ENCODE peak calls at places on chromosomes 6 and 20, in seven cellular contexts. One of them, this sample, is unnamed.

GRCh38 chr20:62936996-62937352 is 973 bp upstream of the GID8 start:
- DNase-seq in ovary: no peak
- DNase-seq in NCI-H748 treated with DMSO at 0.1 percent for 48 hours: no peak
- DNase-seq in HTR-8/SVneo: peak; percentile 57
- DNase-seq in activated T-helper 2 cell treated with anti-CD3 and anti-CD28 coated beads, Interferon-gamma antibody, Interleukin-2, Interleukin-4, amounts not matched to agents 10 μg/mL and 5 μg/mL and 100 μg/mL, durations not matched to agents 14 hours and 24 hours and 36 hours: no peak
- DNase-seq in SW480: peak; percentile 58
- DNase-seq in NCI-H460: no peak
- DNase-seq in this sample: no peak

GRCh38 chr6:97774973-97775372 is 492.0 kb upstream of the MMS22L start:
- DNase-seq in ovary: no peak
- DNase-seq in NCI-H748 treated with DMSO at 0.1 percent for 48 hours: no peak
- DNase-seq in HTR-8/SVneo: no peak
- DNase-seq in activated T-helper 2 cell treated with anti-CD3 and anti-CD28 coated beads, Interferon-gamma antibody, Interleukin-2, Interleukin-4, amounts not matched to agents 10 μg/mL and 5 μg/mL and 100 μg/mL, durations not matched to agents 14 hours and 24 hours and 36 hours: no peak
- DNase-seq in SW480: no peak
- DNase-seq in NCI-H460: no peak
- DNase-seq in this sample: no peak

GRCh38 chr6:6758915-6759654 is 170.6 kb downstream of the LY86 start:
- DNase-seq in ovary: peak; percentile 71
- DNase-seq in NCI-H748 treated with DMSO at 0.1 percent for 48 hours: peak; percentile 98
- DNase-seq in HTR-8/SVneo: peak; percentile 31
- DNase-seq in activated T-helper 2 cell treated with anti-CD3 and anti-CD28 coated beads, Interferon-gamma antibody, Interleukin-2, Interleukin-4, amounts not matched to agents 10 μg/mL and 5 μg/mL and 100 μg/mL, durations not matched to agents 14 hours and 24 hours and 36 hours: no peak
- DNase-seq in SW480: peak; percentile 31
- DNase-seq in NCI-H460: peak; percentile 40
- DNase-seq in this sample: peak; percentile 44

GRCh38 chr20:41135187-41135887 is 2.0 kb upstream of the PLCG1 start:
- DNase-seq in ovary: no peak
- DNase-seq in NCI-H748 treated with DMSO at 0.1 percent for 48 hours: peak; percentile 46
- DNase-seq in HTR-8/SVneo: peak; percentile 88
- DNase-seq in activated T-helper 2 cell treated with anti-CD3 and anti-CD28 coated beads, Interferon-gamma antibody, Interleukin-2, Interleukin-4, amounts not matched to agents 10 μg/mL and 5 μg/mL and 100 μg/mL, durations not matched to agents 14 hours and 24 hours and 36 hours: peak; percentile 55
- DNase-seq in SW480: peak; percentile 72
- DNase-seq in NCI-H460: peak; percentile 28
- DNase-seq in this sample: peak; percentile 80

GRCh38 chr20:46243707-46244628 is 64.3 kb downstream of the CDH22 start:
- DNase-seq in ovary: no peak
- DNase-seq in NCI-H748 treated with DMSO at 0.1 percent for 48 hours: no peak
- DNase-seq in HTR-8/SVneo: no peak
- DNase-seq in activated T-helper 2 cell treated with anti-CD3 and anti-CD28 coated beads, Interferon-gamma antibody, Interleukin-2, Interleukin-4, amounts not matched to agents 10 μg/mL and 5 μg/mL and 100 μg/mL, durations not matched to agents 14 hours and 24 hours and 36 hours: no peak
- DNase-seq in SW480: no peak
- DNase-seq in NCI-H460: no peak
- DNase-seq in this sample: no peak

GRCh38 chr6:105077592-105078463 is 102.0 kb downstream of the POPDC3 start:
- DNase-seq in ovary: no peak
- DNase-seq in NCI-H748 treated with DMSO at 0.1 percent for 48 hours: peak; percentile 61
- DNase-seq in HTR-8/SVneo: peak; percentile 27
- DNase-seq in activated T-helper 2 cell treated with anti-CD3 and anti-CD28 coated beads, Interferon-gamma antibody, Interleukin-2, Interleukin-4, amounts not matched to agents 10 μg/mL and 5 μg/mL and 100 μg/mL, durations not matched to agents 14 hours and 24 hours and 36 hours: no peak
- DNase-seq in SW480: peak; percentile 27
- DNase-seq in NCI-H460: peak; percentile 52
- DNase-seq in this sample: no peak

GRCh38 chr6:119052292-119052889 is 26.1 kb downstream of the FAM184A start:
- DNase-seq in ovary: no peak
- DNase-seq in NCI-H748 treated with DMSO at 0.1 percent for 48 hours: no peak
- DNase-seq in HTR-8/SVneo: no peak
- DNase-seq in activated T-helper 2 cell treated with anti-CD3 and anti-CD28 coated beads, Interferon-gamma antibody, Interleukin-2, Interleukin-4, amounts not matched to agents 10 μg/mL and 5 μg/mL and 100 μg/mL, durations not matched to agents 14 hours and 24 hours and 36 hours: peak; percentile 20
- DNase-seq in SW480: peak; percentile 2
- DNase-seq in NCI-H460: no peak
- DNase-seq in this sample: no peak

GRCh38 chr6:53066059-53066406 is 829 bp downstream of the FBXO9 start:
- DNase-seq in ovary: peak; percentile 51
- DNase-seq in NCI-H748 treated with DMSO at 0.1 percent for 48 hours: no peak
- DNase-seq in HTR-8/SVneo: peak; percentile 32
- DNase-seq in activated T-helper 2 cell treated with anti-CD3 and anti-CD28 coated beads, Interferon-gamma antibody, Interleukin-2, Interleukin-4, amounts not matched to agents 10 μg/mL and 5 μg/mL and 100 μg/mL, durations not matched to agents 14 hours and 24 hours and 36 hours: peak; percentile 27
- DNase-seq in SW480: peak; percentile 27
- DNase-seq in NCI-H460: no peak
- DNase-seq in this sample: peak; percentile 13

GRCh38 chr6:94893327-94893726 is 684.0 kb upstream of the MANEA start:
- DNase-seq in ovary: no peak
- DNase-seq in NCI-H748 treated with DMSO at 0.1 percent for 48 hours: no peak
- DNase-seq in HTR-8/SVneo: no peak
- DNase-seq in activated T-helper 2 cell treated with anti-CD3 and anti-CD28 coated beads, Interferon-gamma antibody, Interleukin-2, Interleukin-4, amounts not matched to agents 10 μg/mL and 5 μg/mL and 100 μg/mL, durations not matched to agents 14 hours and 24 hours and 36 hours: no peak
- DNase-seq in SW480: no peak
- DNase-seq in NCI-H460: no peak
- DNase-seq in this sample: no peak

GRCh38 chr20:36064661-36065426 is 89.7 kb upstream of the EPB41L1 start:
- DNase-seq in ovary: peak; percentile 94
- DNase-seq in NCI-H748 treated with DMSO at 0.1 percent for 48 hours: peak; percentile 63
- DNase-seq in HTR-8/SVneo: peak; percentile 93
- DNase-seq in activated T-helper 2 cell treated with anti-CD3 and anti-CD28 coated beads, Interferon-gamma antibody, Interleukin-2, Interleukin-4, amounts not matched to agents 10 μg/mL and 5 μg/mL and 100 μg/mL, durations not matched to agents 14 hours and 24 hours and 36 hours: peak; percentile 85
- DNase-seq in SW480: peak; percentile 90
- DNase-seq in NCI-H460: peak; percentile 83
- DNase-seq in this sample: peak; percentile 100

GRCh38 chr6:138572200-138572875 is 73.0 kb upstream of the NHSL1 start:
- DNase-seq in ovary: peak; percentile 51
- DNase-seq in NCI-H748 treated with DMSO at 0.1 percent for 48 hours: peak; percentile 90
- DNase-seq in HTR-8/SVneo: peak; percentile 21
- DNase-seq in activated T-helper 2 cell treated with anti-CD3 and anti-CD28 coated beads, Interferon-gamma antibody, Interleukin-2, Interleukin-4, amounts not matched to agents 10 μg/mL and 5 μg/mL and 100 μg/mL, durations not matched to agents 14 hours and 24 hours and 36 hours: no peak
- DNase-seq in SW480: peak; percentile 48
- DNase-seq in NCI-H460: no peak
- DNase-seq in this sample: peak; percentile 61

GRCh38 chr20:38337561-38338140 is 8.6 kb upstream of the LBP start:
- DNase-seq in ovary: no peak
- DNase-seq in NCI-H748 treated with DMSO at 0.1 percent for 48 hours: no peak
- DNase-seq in HTR-8/SVneo: no peak
- DNase-seq in activated T-helper 2 cell treated with anti-CD3 and anti-CD28 coated beads, Interferon-gamma antibody, Interleukin-2, Interleukin-4, amounts not matched to agents 10 μg/mL and 5 μg/mL and 100 μg/mL, durations not matched to agents 14 hours and 24 hours and 36 hours: no peak
- DNase-seq in SW480: peak; percentile 54
- DNase-seq in NCI-H460: peak; percentile 11
- DNase-seq in this sample: peak; percentile 64

GRCh38 chr20:10618611-10619245 is 55.1 kb downstream of the JAG1 start:
- DNase-seq in ovary: no peak
- DNase-seq in NCI-H748 treated with DMSO at 0.1 percent for 48 hours: no peak
- DNase-seq in HTR-8/SVneo: no peak
- DNase-seq in activated T-helper 2 cell treated with anti-CD3 and anti-CD28 coated beads, Interferon-gamma antibody, Interleukin-2, Interleukin-4, amounts not matched to agents 10 μg/mL and 5 μg/mL and 100 μg/mL, durations not matched to agents 14 hours and 24 hours and 36 hours: no peak
- DNase-seq in SW480: no peak
- DNase-seq in NCI-H460: no peak
- DNase-seq in this sample: no peak

GRCh38 chr6:110563711-110564110 is 87.3 kb upstream of the SLC22A16 start:
- DNase-seq in ovary: no peak
- DNase-seq in NCI-H748 treated with DMSO at 0.1 percent for 48 hours: no peak
- DNase-seq in HTR-8/SVneo: no peak
- DNase-seq in activated T-helper 2 cell treated with anti-CD3 and anti-CD28 coated beads, Interferon-gamma antibody, Interleukin-2, Interleukin-4, amounts not matched to agents 10 μg/mL and 5 μg/mL and 100 μg/mL, durations not matched to agents 14 hours and 24 hours and 36 hours: no peak
- DNase-seq in SW480: no peak
- DNase-seq in NCI-H460: no peak
- DNase-seq in this sample: no peak

GRCh38 chr6:32177182-32177787 is 920 bp upstream of the RNF5 start:
- DNase-seq in ovary: peak; percentile 44
- DNase-seq in NCI-H748 treated with DMSO at 0.1 percent for 48 hours: peak; percentile 90
- DNase-seq in HTR-8/SVneo: no peak
- DNase-seq in activated T-helper 2 cell treated with anti-CD3 and anti-CD28 coated beads, Interferon-gamma antibody, Interleukin-2, Interleukin-4, amounts not matched to agents 10 μg/mL and 5 μg/mL and 100 μg/mL, durations not matched to agents 14 hours and 24 hours and 36 hours: no peak
- DNase-seq in SW480: no peak
- DNase-seq in NCI-H460: peak; percentile 22
- DNase-seq in this sample: peak; percentile 65

GRCh38 chr6:33599413-33599911 is 19.4 kb upstream of the BAK1 start:
- DNase-seq in ovary: no peak
- DNase-seq in NCI-H748 treated with DMSO at 0.1 percent for 48 hours: no peak
- DNase-seq in HTR-8/SVneo: no peak
- DNase-seq in activated T-helper 2 cell treated with anti-CD3 and anti-CD28 coated beads, Interferon-gamma antibody, Interleukin-2, Interleukin-4, amounts not matched to agents 10 μg/mL and 5 μg/mL and 100 μg/mL, durations not matched to agents 14 hours and 24 hours and 36 hours: no peak
- DNase-seq in SW480: peak; percentile 71
- DNase-seq in NCI-H460: no peak
- DNase-seq in this sample: no peak

GRCh38 chr20:53529658-53530057 is 64.0 kb downstream of the ZNF217 start:
- DNase-seq in ovary: no peak
- DNase-seq in NCI-H748 treated with DMSO at 0.1 percent for 48 hours: no peak
- DNase-seq in HTR-8/SVneo: no peak
- DNase-seq in activated T-helper 2 cell treated with anti-CD3 and anti-CD28 coated beads, Interferon-gamma antibody, Interleukin-2, Interleukin-4, amounts not matched to agents 10 μg/mL and 5 μg/mL and 100 μg/mL, durations not matched to agents 14 hours and 24 hours and 36 hours: no peak
- DNase-seq in SW480: no peak
- DNase-seq in NCI-H460: no peak
- DNase-seq in this sample: no peak

GRCh38 chr6:3788408-3789017 is 37.0 kb upstream of the PXDC1 start:
- DNase-seq in ovary: peak; percentile 55
- DNase-seq in NCI-H748 treated with DMSO at 0.1 percent for 48 hours: no peak
- DNase-seq in HTR-8/SVneo: no peak
- DNase-seq in activated T-helper 2 cell treated with anti-CD3 and anti-CD28 coated beads, Interferon-gamma antibody, Interleukin-2, Interleukin-4, amounts not matched to agents 10 μg/mL and 5 μg/mL and 100 μg/mL, durations not matched to agents 14 hours and 24 hours and 36 hours: no peak
- DNase-seq in SW480: no peak
- DNase-seq in NCI-H460: no peak
- DNase-seq in this sample: no peak

GRCh38 chr20:62818592-62819493 is 2.0 kb downstream of the COL9A3 start:
- DNase-seq in ovary: peak; percentile 55
- DNase-seq in NCI-H748 treated with DMSO at 0.1 percent for 48 hours: no peak
- DNase-seq in HTR-8/SVneo: peak; percentile 96
- DNase-seq in activated T-helper 2 cell treated with anti-CD3 and anti-CD28 coated beads, Interferon-gamma antibody, Interleukin-2, Interleukin-4, amounts not matched to agents 10 μg/mL and 5 μg/mL and 100 μg/mL, durations not matched to agents 14 hours and 24 hours and 36 hours: no peak
- DNase-seq in SW480: peak; percentile 86
- DNase-seq in NCI-H460: no peak
- DNase-seq in this sample: peak; percentile 82

GRCh38 chr6:21061892-21062291 is 527.6 kb downstream of the CDKAL1 start:
- DNase-seq in ovary: no peak
- DNase-seq in NCI-H748 treated with DMSO at 0.1 percent for 48 hours: peak; percentile 23
- DNase-seq in HTR-8/SVneo: no peak
- DNase-seq in activated T-helper 2 cell treated with anti-CD3 and anti-CD28 coated beads, Interferon-gamma antibody, Interleukin-2, Interleukin-4, amounts not matched to agents 10 μg/mL and 5 μg/mL and 100 μg/mL, durations not matched to agents 14 hours and 24 hours and 36 hours: no peak
- DNase-seq in SW480: no peak
- DNase-seq in NCI-H460: no peak
- DNase-seq in this sample: no peak

GRCh38 chr6:30759575-30760239 is 15.4 kb upstream of the IER3 start:
- DNase-seq in ovary: no peak
- DNase-seq in NCI-H748 treated with DMSO at 0.1 percent for 48 hours: no peak
- DNase-seq in HTR-8/SVneo: peak; percentile 85
- DNase-seq in activated T-helper 2 cell treated with anti-CD3 and anti-CD28 coated beads, Interferon-gamma antibody, Interleukin-2, Interleukin-4, amounts not matched to agents 10 μg/mL and 5 μg/mL and 100 μg/mL, durations not matched to agents 14 hours and 24 hours and 36 hours: no peak
- DNase-seq in SW480: no peak
- DNase-seq in NCI-H460: no peak
- DNase-seq in this sample: no peak

GRCh38 chr6:24648276-24648675 is 2.3 kb upstream of the KIAA0319 start:
- DNase-seq in ovary: no peak
- DNase-seq in NCI-H748 treated with DMSO at 0.1 percent for 48 hours: no peak
- DNase-seq in HTR-8/SVneo: no peak
- DNase-seq in activated T-helper 2 cell treated with anti-CD3 and anti-CD28 coated beads, Interferon-gamma antibody, Interleukin-2, Interleukin-4, amounts not matched to agents 10 μg/mL and 5 μg/mL and 100 μg/mL, durations not matched to agents 14 hours and 24 hours and 36 hours: no peak
- DNase-seq in SW480: no peak
- DNase-seq in NCI-H460: no peak
- DNase-seq in this sample: no peak

GRCh38 chr20:47231382-47232042 is 125.0 kb downstream of the ZMYND8 start:
- DNase-seq in ovary: no peak
- DNase-seq in NCI-H748 treated with DMSO at 0.1 percent for 48 hours: no peak
- DNase-seq in HTR-8/SVneo: no peak
- DNase-seq in activated T-helper 2 cell treated with anti-CD3 and anti-CD28 coated beads, Interferon-gamma antibody, Interleukin-2, Interleukin-4, amounts not matched to agents 10 μg/mL and 5 μg/mL and 100 μg/mL, durations not matched to agents 14 hours and 24 hours and 36 hours: no peak
- DNase-seq in SW480: no peak
- DNase-seq in NCI-H460: no peak
- DNase-seq in this sample: no peak

GRCh38 chr6:110214338-110214737 is 34.1 kb downstream of the CDC40 start:
- DNase-seq in ovary: no peak
- DNase-seq in NCI-H748 treated with DMSO at 0.1 percent for 48 hours: no peak
- DNase-seq in HTR-8/SVneo: no peak
- DNase-seq in activated T-helper 2 cell treated with anti-CD3 and anti-CD28 coated beads, Interferon-gamma antibody, Interleukin-2, Interleukin-4, amounts not matched to agents 10 μg/mL and 5 μg/mL and 100 μg/mL, durations not matched to agents 14 hours and 24 hours and 36 hours: no peak
- DNase-seq in SW480: no peak
- DNase-seq in NCI-H460: no peak
- DNase-seq in this sample: no peak

GRCh38 chr20:17699931-17700351 is at the start of gene BANF2:
- DNase-seq in ovary: no peak
- DNase-seq in NCI-H748 treated with DMSO at 0.1 percent for 48 hours: no peak
- DNase-seq in HTR-8/SVneo: no peak
- DNase-seq in activated T-helper 2 cell treated with anti-CD3 and anti-CD28 coated beads, Interferon-gamma antibody, Interleukin-2, Interleukin-4, amounts not matched to agents 10 μg/mL and 5 μg/mL and 100 μg/mL, durations not matched to agents 14 hours and 24 hours and 36 hours: no peak
- DNase-seq in SW480: peak; percentile 53
- DNase-seq in NCI-H460: no peak
- DNase-seq in this sample: no peak

GRCh38 chr20:25301357-25301920 is 53.6 kb downstream of the PYGB start:
- DNase-seq in ovary: no peak
- DNase-seq in NCI-H748 treated with DMSO at 0.1 percent for 48 hours: no peak
- DNase-seq in HTR-8/SVneo: no peak
- DNase-seq in activated T-helper 2 cell treated with anti-CD3 and anti-CD28 coated beads, Interferon-gamma antibody, Interleukin-2, Interleukin-4, amounts not matched to agents 10 μg/mL and 5 μg/mL and 100 μg/mL, durations not matched to agents 14 hours and 24 hours and 36 hours: no peak
- DNase-seq in SW480: no peak
- DNase-seq in NCI-H460: no peak
- DNase-seq in this sample: no peak

GRCh38 chr6:41966961-41967311 is 25.3 kb upstream of the CCND3 start:
- DNase-seq in ovary: no peak
- DNase-seq in NCI-H748 treated with DMSO at 0.1 percent for 48 hours: no peak
- DNase-seq in HTR-8/SVneo: peak; percentile 67
- DNase-seq in activated T-helper 2 cell treated with anti-CD3 and anti-CD28 coated beads, Interferon-gamma antibody, Interleukin-2, Interleukin-4, amounts not matched to agents 10 μg/mL and 5 μg/mL and 100 μg/mL, durations not matched to agents 14 hours and 24 hours and 36 hours: no peak
- DNase-seq in SW480: peak; percentile 95
- DNase-seq in NCI-H460: no peak
- DNase-seq in this sample: peak; percentile 50

GRCh38 chr20:20547221-20547875 is 165.1 kb downstream of the RALGAPA2 start:
- DNase-seq in ovary: no peak
- DNase-seq in NCI-H748 treated with DMSO at 0.1 percent for 48 hours: no peak
- DNase-seq in HTR-8/SVneo: no peak
- DNase-seq in activated T-helper 2 cell treated with anti-CD3 and anti-CD28 coated beads, Interferon-gamma antibody, Interleukin-2, Interleukin-4, amounts not matched to agents 10 μg/mL and 5 μg/mL and 100 μg/mL, durations not matched to agents 14 hours and 24 hours and 36 hours: no peak
- DNase-seq in SW480: peak; percentile 76
- DNase-seq in NCI-H460: no peak
- DNase-seq in this sample: no peak

GRCh38 chr6:159099311-159099710 is 54.5 kb upstream of the TAGAP start:
- DNase-seq in ovary: no peak
- DNase-seq in NCI-H748 treated with DMSO at 0.1 percent for 48 hours: no peak
- DNase-seq in HTR-8/SVneo: no peak
- DNase-seq in activated T-helper 2 cell treated with anti-CD3 and anti-CD28 coated beads, Interferon-gamma antibody, Interleukin-2, Interleukin-4, amounts not matched to agents 10 μg/mL and 5 μg/mL and 100 μg/mL, durations not matched to agents 14 hours and 24 hours and 36 hours: no peak
- DNase-seq in SW480: no peak
- DNase-seq in NCI-H460: no peak
- DNase-seq in this sample: no peak

GRCh38 chr6:7052441-7052936 is 55.3 kb upstream of the RREB1 start:
- DNase-seq in ovary: peak; percentile 85
- DNase-seq in NCI-H748 treated with DMSO at 0.1 percent for 48 hours: no peak
- DNase-seq in HTR-8/SVneo: peak; percentile 45
- DNase-seq in activated T-helper 2 cell treated with anti-CD3 and anti-CD28 coated beads, Interferon-gamma antibody, Interleukin-2, Interleukin-4, amounts not matched to agents 10 μg/mL and 5 μg/mL and 100 μg/mL, durations not matched to agents 14 hours and 24 hours and 36 hours: no peak
- DNase-seq in SW480: peak; percentile 56
- DNase-seq in NCI-H460: no peak
- DNase-seq in this sample: peak; percentile 36

GRCh38 chr20:9185511-9185910 is 116.6 kb downstream of the PLCB4 start:
- DNase-seq in ovary: no peak
- DNase-seq in NCI-H748 treated with DMSO at 0.1 percent for 48 hours: peak; percentile 92
- DNase-seq in HTR-8/SVneo: peak; percentile 39
- DNase-seq in activated T-helper 2 cell treated with anti-CD3 and anti-CD28 coated beads, Interferon-gamma antibody, Interleukin-2, Interleukin-4, amounts not matched to agents 10 μg/mL and 5 μg/mL and 100 μg/mL, durations not matched to agents 14 hours and 24 hours and 36 hours: no peak
- DNase-seq in SW480: no peak
- DNase-seq in NCI-H460: no peak
- DNase-seq in this sample: no peak

GRCh38 chr20:63096681-63097335 is 90.0 kb upstream of the BHLHE23 start:
- DNase-seq in ovary: no peak
- DNase-seq in NCI-H748 treated with DMSO at 0.1 percent for 48 hours: no peak
- DNase-seq in HTR-8/SVneo: no peak
- DNase-seq in activated T-helper 2 cell treated with anti-CD3 and anti-CD28 coated beads, Interferon-gamma antibody, Interleukin-2, Interleukin-4, amounts not matched to agents 10 μg/mL and 5 μg/mL and 100 μg/mL, durations not matched to agents 14 hours and 24 hours and 36 hours: no peak
- DNase-seq in SW480: no peak
- DNase-seq in NCI-H460: no peak
- DNase-seq in this sample: no peak

GRCh38 chr6:23754197-23754596 is 371.8 kb upstream of the NRSN1 start:
- DNase-seq in ovary: no peak
- DNase-seq in NCI-H748 treated with DMSO at 0.1 percent for 48 hours: peak; percentile 71
- DNase-seq in HTR-8/SVneo: no peak
- DNase-seq in activated T-helper 2 cell treated with anti-CD3 and anti-CD28 coated beads, Interferon-gamma antibody, Interleukin-2, Interleukin-4, amounts not matched to agents 10 μg/mL and 5 μg/mL and 100 μg/mL, durations not matched to agents 14 hours and 24 hours and 36 hours: no peak
- DNase-seq in SW480: no peak
- DNase-seq in NCI-H460: no peak
- DNase-seq in this sample: no peak